ENCODE peak calls at places on chromosome 10, in seven cellular contexts. Q is endothelial cell of umbilical vein, T is ovary, X is OCI-LY7, E is lower lobe of right lung, I is brain microvascular endothelial cell, G is fibroblast of lung. O is an unnamed sample.

GRCh38 chr10:44348496-44348895 is 36.4 kb downstream of the CXCL12 start:
- DNase-seq in Q (no peak), T (no peak), X (no peak), E (no peak), I (no peak), G (no peak), O (peak)

GRCh38 chr10:88428442-88428841 is 154.7 kb downstream of the RNLS start:
- DNase-seq in Q (no peak), T (no peak), X (no peak), E (no peak), I (peak), G (peak), O (no peak)

GRCh38 chr10:123621910-123622309 is 44.2 kb upstream of the GPR26 start:
- DNase-seq in Q (no peak), T (no peak), X (no peak), E (no peak), I (no peak), G (no peak), O (no peak)

GRCh38 chr10:43304687-43305333 is 37.9 kb upstream of the RASGEF1A start:
- DNase-seq in Q (peak), T (peak), X (no peak), E (peak), I (peak), G (peak), O (no peak)

GRCh38 chr10:454860-455259 is 234.6 kb downstream of the DIP2C start:
- DNase-seq in Q (peak), T (peak), X (no peak), E (no peak), I (peak), G (peak), O (no peak)

GRCh38 chr10:46229144-46229563 is 57.6 kb upstream of the ANTXRL start:
- DNase-seq in Q (peak), T (peak), X (peak), E (no peak), I (no peak), G (no peak), O (peak)

GRCh38 chr10:78215645-78216044 is 182.0 kb downstream of the RPS24 start:
- DNase-seq in Q (peak), T (peak), X (no peak), E (no peak), I (peak), G (peak), O (no peak)

GRCh38 chr10:8283986-8284385 is 229.5 kb downstream of the GATA3 start:
- DNase-seq in Q (no peak), T (no peak), X (no peak), E (no peak), I (no peak), G (peak), O (no peak)

GRCh38 chr10:106836923-106837322 is 327.6 kb downstream of the SORCS1 start:
- DNase-seq in Q (no peak), T (no peak), X (no peak), E (no peak), I (no peak), G (no peak), O (no peak)

DNA sequence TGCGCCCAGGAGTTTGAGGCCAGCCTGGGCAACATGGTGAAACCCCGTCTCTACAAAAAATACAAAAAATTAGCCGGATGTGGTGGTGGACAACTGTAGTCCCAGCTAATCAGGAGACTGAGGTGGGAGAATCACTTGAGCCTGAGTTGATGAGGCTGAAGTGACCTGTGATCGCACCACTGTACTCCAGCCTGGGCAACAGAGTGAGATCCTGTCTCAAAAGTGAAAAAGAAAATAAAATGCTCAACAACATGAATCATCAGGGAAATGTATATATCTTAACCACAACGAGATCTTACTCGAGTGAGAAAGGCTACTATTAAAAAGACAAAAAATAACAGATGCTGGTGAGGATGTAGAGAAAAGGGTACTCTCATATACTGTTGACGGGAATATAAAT is 72.7 kb downstream of the JMJD1C start:
- DNase-seq in Q (no peak), T (no peak), X (no peak), E (no peak), I (no peak), G (no peak), O (no peak)
- H3K4me3 ChIP-seq in Q (no peak), T (no peak), X (no peak), E (no peak), I (no peak), G (no peak), O (no peak)

GRCh38 chr10:119028900-119029612 is 458 bp upstream of the NANOS1 start:
- DNase-seq in Q (peak), T (peak), X (peak), E (peak), I (peak), G (peak), O (peak)

GRCh38 chr10:119030421-119031250 is 1.1 kb downstream of the NANOS1 start:
- DNase-seq in Q (peak), T (peak), X (peak), E (peak), I (peak), G (peak), O (no peak)

GRCh38 chr10:119026301-119027110 is 3.0 kb upstream of the NANOS1 start:
- DNase-seq in Q (peak), T (no peak), X (no peak), E (no peak), I (no peak), G (peak), O (no peak)

GRCh38 chr10:119029613-119030420 is at the start of gene NANOS1:
- DNase-seq in Q (peak), T (peak), X (no peak), E (no peak), I (peak), G (peak), O (no peak)

DNA sequence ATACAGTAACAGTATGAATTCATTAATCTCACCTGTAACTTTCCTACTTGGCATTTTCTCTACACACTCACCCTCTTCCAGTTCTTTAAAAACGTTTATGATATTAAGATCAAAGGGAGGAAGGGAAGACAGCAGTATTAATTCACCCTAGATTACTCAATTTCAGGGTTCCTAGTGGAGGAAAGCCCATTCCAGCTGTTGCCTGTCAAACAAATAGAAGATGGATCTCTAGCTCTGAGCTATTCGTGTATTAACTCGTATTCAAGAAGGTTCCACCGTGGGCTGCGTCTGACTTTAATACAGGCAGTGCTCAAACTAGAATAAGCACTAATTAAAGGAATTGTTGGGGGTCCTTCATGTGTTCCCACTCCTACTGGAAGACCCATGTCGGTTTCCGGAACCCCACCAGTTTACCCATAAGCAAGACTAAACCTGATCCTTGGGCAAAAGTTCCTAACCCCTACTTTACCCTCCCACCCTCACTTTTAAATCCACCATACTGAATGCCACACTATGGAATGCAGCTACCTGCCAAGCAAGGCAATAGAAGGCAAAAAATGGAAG is 2.1 kb downstream of the NANOS1 start:
- DNase-seq in Q (no peak), T (no peak), X (no peak), E (no peak), I (no peak), G (no peak), O (no peak)
- H3K4me3 ChIP-seq in Q (no peak), T (no peak), X (peak), E (no peak), I (no peak), G (no peak), O (peak)

GRCh38 chr10:24256619-24257018 is 47.7 kb downstream of the KIAA1217 start:
- DNase-seq in Q (no peak), T (no peak), X (no peak), E (no peak), I (no peak), G (peak), O (no peak)
- H3K4me3 ChIP-seq in Q (no peak), T (no peak), X (no peak), E (no peak), I (no peak), G (no peak), O (peak)

DNA sequence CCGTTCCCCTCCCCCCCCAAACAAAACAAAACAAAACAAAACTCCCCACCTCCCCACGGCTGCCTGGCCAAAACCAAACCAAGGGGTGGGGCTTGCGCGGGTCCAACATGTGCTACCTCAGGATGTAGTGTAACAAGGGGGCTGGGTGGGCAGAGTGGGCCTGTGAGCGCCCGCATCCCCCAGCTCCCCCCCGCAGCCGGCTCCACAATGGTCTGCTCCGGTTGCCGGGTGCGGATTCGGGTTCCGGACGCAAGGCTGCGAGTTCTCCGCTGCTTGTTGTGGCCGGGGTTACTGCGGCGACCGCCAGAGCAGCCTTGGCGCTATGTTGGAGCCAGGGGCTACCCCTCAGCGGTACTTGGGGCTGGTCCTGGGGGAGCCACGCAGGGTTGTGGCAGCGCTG is 4.9 kb downstream of the C10orf143 start:
- DNase-seq in Q (no peak), T (no peak), X (no peak), E (no peak), I (no peak), G (no peak), O (no peak)
- H3K4me3 ChIP-seq in Q (no peak), T (no peak), X (no peak), E (no peak), I (no peak), G (no peak), O (no peak)

GRCh38 chr10:17456032-17456548 is 1.7 kb upstream of the ST8SIA6 start:
- DNase-seq in Q (no peak), T (no peak), X (no peak), E (no peak), I (no peak), G (no peak), O (no peak)

GRCh38 chr10:17454181-17454800 is at the start of gene ST8SIA6:
- DNase-seq in Q (peak), T (peak), X (no peak), E (peak), I (peak), G (peak), O (peak)

GRCh38 chr10:17453035-17453376 is 1.4 kb downstream of the ST8SIA6 start:
- DNase-seq in Q (no peak), T (no peak), X (no peak), E (no peak), I (no peak), G (no peak), O (no peak)

GRCh38 chr10:17453377-17454091 is 861 bp downstream of the ST8SIA6 start:
- DNase-seq in Q (peak), T (peak), X (no peak), E (peak), I (no peak), G (peak), O (peak)

DNA sequence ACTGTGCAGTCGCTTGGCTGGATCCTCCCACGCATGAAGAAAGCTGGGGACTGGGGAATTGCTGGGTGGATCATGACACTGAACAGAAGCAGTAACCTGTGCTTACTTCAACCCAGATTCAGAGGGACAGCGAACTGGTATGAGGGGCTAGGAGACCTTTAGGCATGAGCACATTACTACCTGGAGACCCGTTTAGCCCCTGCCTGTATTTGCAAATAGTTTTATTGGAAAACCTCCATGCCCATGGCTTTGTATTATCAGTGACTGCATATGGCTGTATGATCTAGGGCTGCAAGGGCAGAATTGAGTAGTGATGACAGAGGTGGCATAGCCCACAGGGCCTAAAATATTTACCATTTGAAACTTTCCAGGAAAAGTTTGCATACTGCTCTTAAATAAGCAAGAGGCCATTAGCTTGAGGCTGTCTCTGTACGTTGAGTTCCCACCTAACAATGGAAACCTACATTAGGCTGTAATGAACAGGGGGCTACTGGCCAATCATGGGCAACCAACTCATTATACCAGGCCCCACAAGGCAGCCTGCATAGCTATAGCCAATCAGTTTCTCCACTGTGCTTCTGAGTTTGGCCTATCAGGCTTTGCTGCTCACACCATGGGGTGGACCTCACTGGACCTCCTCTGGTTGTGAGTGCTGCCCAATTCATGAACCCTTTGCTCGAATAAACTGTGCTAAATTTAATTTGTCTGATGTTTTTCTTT is 566 bp upstream of the ST8SIA6 start:
- DNase-seq in Q (no peak), T (no peak), X (no peak), E (no peak), I (no peak), G (no peak), O (no peak)
- H3K4me3 ChIP-seq in Q (peak), T (peak), X (no peak), E (peak), I (peak), G (peak), O (peak)